ENCODE peak calls at places on chromosomes 6 and 20, in nine cellular contexts. H is GM12865, K is adrenal gland, X is fibroblast of lung, T is AG10803, E is neural progenitor cell, V is pancreas, R is neural crest cell, D is Calu3. B is an unnamed sample.

GRCh38 chr6:149218915-149219314 is 98.6 kb upstream of the TAB2 start:
- DNase-seq in T (no peak), V (no peak), R (no peak), H (no peak), D (no peak), E (no peak), K (no peak), X (no peak), B (no peak)

GRCh38 chr6:26304213-26305096 is 60.5 kb upstream of the BTN3A2 start:
- DNase-seq in E (peak), H (peak), T (peak), R (no peak), X (peak), V (no peak), D (no peak), K (peak), B (no peak)

GRCh38 chr20:61048292-61048691 is 203.8 kb upstream of the CDH4 start:
- DNase-seq in R (no peak), K (no peak), V (no peak), D (no peak), H (no peak), T (no peak), X (no peak), E (no peak), B (no peak)

GRCh38 chr6:134949927-134950326 is at the start of gene ALDH8A1:
- DNase-seq in V (no peak), H (no peak), E (no peak), K (no peak), T (no peak), R (no peak), X (no peak), D (no peak), B (no peak)

GRCh38 chr6:75268121-75268987 is 16.2 kb downstream of the TMEM30A start:
- DNase-seq in E (no peak), K (no peak), D (peak), T (no peak), R (no peak), V (no peak), X (peak), H (peak), B (no peak)

GRCh38 chr20:50543326-50543725 is 33.1 kb downstream of the PTPN1 start:
- DNase-seq in T (no peak), K (no peak), E (no peak), H (peak), V (no peak), X (no peak), R (no peak), D (no peak), B (no peak)

GRCh38 chr6:153092082-153093013 is 38.7 kb downstream of the RGS17 start:
- DNase-seq in R (no peak), X (peak), V (no peak), E (no peak), H (peak), D (no peak), K (no peak), T (peak), B (no peak)

GRCh38 chr6:150267686-150268561 is 100.9 kb upstream of the IYD start:
- DNase-seq in D (no peak), T (peak), E (no peak), K (no peak), X (peak), H (no peak), R (no peak), V (no peak), B (no peak)

GRCh38 chr6:132683543-132683942 is 24.6 kb upstream of the TAAR1 start:
- DNase-seq in H (no peak), T (peak), E (no peak), D (peak), R (no peak), K (no peak), V (no peak), X (peak), B (no peak)

GRCh38 chr20:62587757-62588402 is 54.4 kb upstream of the SLCO4A1 start:
- DNase-seq in H (no peak), X (peak), K (no peak), E (peak), T (peak), R (no peak), D (no peak), V (no peak), B (no peak)

GRCh38 chr6:84220809-84221409 is 6.5 kb downstream of the CEP162 start:
- DNase-seq in R (no peak), D (no peak), V (no peak), K (no peak), H (peak), T (peak), X (no peak), E (peak), B (no peak)

GRCh38 chr6:3961581-3962225 is 112.5 kb downstream of the FAM50B start:
- DNase-seq in D (no peak), V (no peak), E (no peak), T (peak), X (peak), K (no peak), H (no peak), R (no peak), B (no peak)

GRCh38 chr6:115838763-115839401 is 221.8 kb downstream of the FRK start:
- DNase-seq in E (peak), H (peak), R (no peak), D (peak), T (peak), K (peak), V (peak), X (no peak), B (no peak)

DNA sequence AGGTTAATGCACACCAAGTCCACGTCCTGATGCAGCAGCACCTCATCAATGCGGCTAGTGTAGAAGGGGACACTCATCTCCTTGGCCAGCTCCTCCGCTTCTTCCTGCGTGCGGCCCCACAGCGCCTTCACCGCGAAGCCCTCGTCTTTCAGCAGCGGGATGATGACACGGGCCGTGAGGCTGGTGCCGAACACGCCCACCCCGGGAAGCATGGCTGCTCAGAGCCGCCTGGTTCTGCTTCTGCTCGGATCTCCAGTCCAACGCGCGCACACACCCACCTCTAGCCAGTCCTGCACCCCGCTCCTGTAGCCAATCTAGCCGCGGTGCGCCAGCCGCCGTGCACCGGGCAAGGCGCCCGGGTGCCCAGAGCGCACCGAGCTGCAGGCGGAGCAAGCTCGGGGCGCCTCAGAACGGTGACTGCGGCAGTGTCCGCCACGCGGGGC is 700 bp downstream of the GFOD1 start:
- DNase-seq in K (peak), D (peak), X (peak), R (peak), H (peak), T (peak), V (peak), E (peak), B (peak)
- TF ChIP-seq CTCF in K (no peak), D (no peak), X (no peak), R (no peak), H (no peak), T (no peak), V (no peak), E (no peak), B (no peak)

GRCh38 chr6:169685860-169686259 is 16.0 kb downstream of the WDR27 start:
- DNase-seq in E (no peak), R (no peak), D (no peak), T (no peak), K (no peak), X (no peak), V (no peak), H (no peak), B (no peak)
- TF ChIP-seq CTCF in E (no peak), R (no peak), D (no peak), T (no peak), K (no peak), X (no peak), V (no peak), H (no peak), B (no peak)

GRCh38 chr6:52362443-52363221 is 681 bp downstream of the PAQR8 start:
- DNase-seq in H (peak), R (peak), T (no peak), X (no peak), D (peak), E (peak), K (peak), V (no peak), B (peak)
- TF ChIP-seq CTCF in H (peak), R (no peak), T (no peak), X (no peak), D (no peak), E (peak), K (no peak), V (no peak), B (no peak)

GRCh38 chr6:35497571-35498406 is 910 bp upstream of the TEAD3 start:
- DNase-seq in V (peak), E (peak), H (no peak), K (peak), T (peak), X (peak), R (peak), D (peak), B (peak)
- TF ChIP-seq CTCF in V (no peak), E (no peak), H (no peak), K (no peak), T (no peak), X (no peak), R (no peak), D (no peak), B (no peak)

GRCh38 chr20:41468994-41469600 is 102.5 kb upstream of the EMILIN3 start:
- DNase-seq in R (no peak), K (no peak), D (no peak), V (no peak), X (no peak), E (no peak), T (no peak), H (no peak), B (no peak)

GRCh38 chr20:41470362-41471095 is 103.9 kb upstream of the EMILIN3 start:
- DNase-seq in K (no peak), V (no peak), R (no peak), H (no peak), T (no peak), D (no peak), E (no peak), X (no peak), B (no peak)

GRCh38 chr20:41467690-41468089 is 101.1 kb upstream of the EMILIN3 start:
- DNase-seq in T (no peak), X (peak), V (no peak), D (no peak), H (no peak), E (no peak), K (no peak), R (no peak), B (no peak)

GRCh38 chr20:41469868-41470267 is 103.2 kb upstream of the EMILIN3 start:
- DNase-seq in K (no peak), T (peak), X (no peak), H (no peak), V (no peak), E (no peak), D (no peak), R (no peak), B (no peak)

DNA sequence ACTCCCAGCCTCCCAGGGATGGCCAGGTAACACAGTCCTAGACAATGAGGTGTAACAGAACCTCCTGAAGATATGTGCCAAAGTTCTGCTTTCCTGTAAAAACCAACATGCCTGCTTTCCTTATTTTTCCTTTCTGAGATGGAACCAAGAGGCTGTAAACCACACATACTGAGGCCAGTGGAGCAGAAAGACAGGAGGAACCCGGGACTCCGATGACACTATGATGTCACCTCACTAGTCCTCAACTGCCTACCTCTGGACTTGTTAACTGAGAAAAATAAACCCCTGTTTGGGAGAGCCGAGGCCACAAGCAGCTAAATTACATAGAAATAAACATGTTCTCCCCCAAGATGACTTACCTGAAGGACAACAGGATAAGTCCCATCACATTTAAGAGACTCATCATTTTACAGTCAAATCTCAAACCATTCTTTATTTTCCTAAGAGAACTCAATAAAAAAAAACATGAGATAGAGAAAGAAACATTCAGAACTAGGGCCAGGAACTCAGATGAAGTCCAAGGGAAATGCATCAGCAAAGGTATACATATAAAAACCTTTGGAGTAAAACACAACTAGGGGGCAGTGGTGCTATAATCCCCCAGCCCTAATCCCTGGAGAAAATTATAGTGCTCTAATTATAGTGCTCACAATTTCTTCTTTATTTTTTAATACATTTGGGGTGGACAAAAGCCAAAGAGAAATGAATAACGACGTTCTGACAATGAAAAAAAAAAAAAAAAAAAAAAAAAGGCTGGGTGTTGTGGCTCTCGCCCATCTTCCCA is 100.4 kb upstream of the EMILIN3 start:
- DNase-seq in V (no peak), D (no peak), E (no peak), T (no peak), R (no peak), X (no peak), K (no peak), H (no peak), B (no peak)
- TF ChIP-seq CTCF in V (no peak), D (peak), E (peak), T (no peak), R (no peak), X (no peak), K (no peak), H (no peak), B (no peak)

GRCh38 chr6:129731396-129731795 is 21.4 kb upstream of the ARHGAP18 start:
- DNase-seq in E (no peak), T (no peak), H (no peak), V (no peak), R (no peak), X (no peak), K (no peak), D (no peak), B (no peak)
- TF ChIP-seq CTCF in E (no peak), T (no peak), H (no peak), V (no peak), R (no peak), X (no peak), K (no peak), D (no peak), B (no peak)

DNA sequence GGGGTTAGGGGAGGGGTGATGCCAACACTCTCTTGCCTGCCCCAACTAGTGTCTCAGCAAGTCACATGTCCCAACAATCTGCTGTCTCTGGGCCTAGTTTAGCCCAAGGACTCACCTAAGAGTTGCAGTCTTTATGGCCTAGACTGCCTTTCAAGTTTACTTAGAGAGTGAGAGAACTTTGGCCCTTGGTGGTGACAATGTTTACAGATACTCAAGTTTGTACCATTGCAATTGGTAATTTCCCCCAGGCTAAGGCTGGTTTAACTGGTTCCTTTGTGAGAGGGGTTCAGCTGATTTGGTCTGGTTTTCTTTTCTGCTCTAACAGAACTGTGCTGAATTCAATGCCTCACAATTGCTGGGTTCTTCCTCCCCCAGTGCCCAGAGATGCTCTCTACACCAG is 1279.9 kb upstream of the EYS start:
- DNase-seq in X (no peak), K (no peak), V (no peak), E (no peak), H (no peak), T (no peak), R (no peak), D (no peak), B (no peak)
- TF ChIP-seq CTCF in X (no peak), K (no peak), V (no peak), E (no peak), H (no peak), T (no peak), R (no peak), D (no peak), B (no peak)

DNA sequence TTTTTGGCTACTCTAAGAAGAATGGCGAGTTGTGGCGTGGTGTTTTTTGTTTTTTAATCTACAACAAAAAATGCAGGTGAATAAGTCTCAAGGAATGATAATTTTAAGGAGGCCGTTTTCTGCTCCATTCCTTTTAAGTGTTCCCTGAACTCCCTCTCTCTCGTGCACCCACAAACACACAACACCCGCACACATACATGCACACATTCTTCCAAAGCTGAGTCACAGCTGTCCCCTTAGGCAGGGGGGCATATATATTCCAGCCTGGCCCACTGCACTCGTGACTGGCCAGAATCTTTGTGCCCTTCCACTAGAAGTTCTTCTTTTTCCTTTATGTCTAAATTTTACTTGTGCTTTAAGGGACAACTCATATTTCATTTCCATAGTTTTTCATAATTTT is 405.7 kb downstream of the LMBRD1 start:
- DNase-seq in D (no peak), K (no peak), V (no peak), H (no peak), T (no peak), E (no peak), R (no peak), X (peak), B (no peak)
- TF ChIP-seq CTCF in D (no peak), K (no peak), V (no peak), H (no peak), T (no peak), E (no peak), R (no peak), X (no peak), B (no peak)

DNA sequence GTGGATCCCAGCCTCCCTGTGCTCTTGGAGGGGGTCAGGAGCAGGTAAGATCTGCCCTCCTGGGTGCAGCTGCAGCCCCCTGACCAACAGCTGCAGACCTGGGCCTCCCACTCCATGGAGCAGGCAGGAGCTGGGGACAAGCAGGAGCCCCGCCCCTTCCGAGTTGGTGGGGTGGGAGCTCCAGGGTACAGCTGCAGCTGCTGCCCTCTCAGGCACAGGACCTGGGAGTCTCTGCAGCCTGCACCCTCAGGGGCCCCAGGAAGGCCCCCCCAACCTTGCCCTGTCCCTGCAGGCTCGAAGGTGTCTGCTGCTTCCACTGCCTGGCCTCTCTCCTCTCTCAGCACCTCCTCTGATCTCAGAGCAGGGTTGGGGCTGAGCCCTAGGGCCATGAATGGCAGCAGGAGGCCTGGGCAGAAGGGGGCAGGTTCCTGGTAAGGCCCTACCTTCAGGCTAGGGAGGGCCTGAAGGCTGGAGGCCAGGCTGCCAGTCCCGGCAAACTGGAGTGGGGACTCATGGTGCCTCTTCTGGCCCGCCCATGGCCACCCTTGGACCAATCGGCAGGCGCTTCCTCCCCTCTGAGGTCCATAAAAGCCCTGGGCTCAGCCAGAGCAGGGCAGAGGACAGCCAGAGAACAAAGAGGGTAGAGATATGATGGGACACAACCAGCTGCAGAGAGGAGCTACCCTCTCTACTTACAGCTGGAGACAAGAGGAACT is 8.0 kb upstream of the PACSIN1 start:
- DNase-seq in E (no peak), H (no peak), R (no peak), K (no peak), V (no peak), X (no peak), D (no peak), T (no peak), B (no peak)
- TF ChIP-seq CTCF in E (no peak), H (no peak), R (no peak), K (no peak), V (no peak), X (no peak), D (no peak), T (no peak), B (no peak)

GRCh38 chr6:109024368-109024767 is 70.3 kb downstream of the SESN1 start:
- DNase-seq in K (no peak), E (no peak), T (peak), R (no peak), V (no peak), D (no peak), X (peak), H (no peak), B (no peak)

GRCh38 chr6:109025639-109026038 is 69.0 kb downstream of the SESN1 start:
- DNase-seq in H (no peak), V (no peak), T (no peak), X (no peak), R (no peak), E (no peak), K (no peak), D (no peak), B (no peak)

GRCh38 chr6:109021870-109022269 is 72.8 kb downstream of the SESN1 start:
- DNase-seq in V (no peak), H (no peak), D (no peak), K (no peak), X (no peak), E (no peak), R (no peak), T (no peak), B (no peak)

GRCh38 chr6:109023348-109023925 is 71.2 kb downstream of the SESN1 start:
- DNase-seq in K (no peak), X (no peak), D (no peak), R (no peak), V (no peak), H (no peak), E (no peak), T (no peak), B (no peak)

DNA sequence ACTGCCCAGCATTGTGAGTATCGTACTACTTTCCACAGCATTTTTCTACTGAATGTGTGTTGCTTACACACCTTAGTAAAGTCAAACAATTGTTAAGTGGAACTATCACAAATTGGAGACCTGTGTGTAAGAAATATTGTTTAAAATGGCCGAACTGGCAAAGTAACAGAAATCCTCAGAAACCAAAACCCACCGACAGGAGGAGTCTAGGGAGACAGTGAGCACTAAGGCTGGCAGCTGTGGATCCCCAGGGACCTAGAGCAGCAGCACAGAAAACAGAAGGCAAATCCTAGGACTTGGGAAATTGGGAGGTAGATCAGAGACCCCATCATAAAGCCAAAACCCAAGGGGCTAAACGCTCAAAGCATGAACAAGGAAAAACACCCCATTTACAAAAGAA is 69.9 kb downstream of the SESN1 start:
- DNase-seq in E (peak), T (no peak), H (no peak), V (no peak), D (no peak), R (peak), X (no peak), K (no peak), B (no peak)
- TF ChIP-seq CTCF in E (peak), T (no peak), H (no peak), V (no peak), D (no peak), R (peak), X (no peak), K (no peak), B (no peak)

B was measured in activated B cell treated with CpG ODN at 0.5 μM for 24 hours.